ENCODE peak calls at places on chromosomes 5 and 9, in nine cellular contexts. T, L, C, B, H, Y, S, Z and Q are unnamed samples.

GRCh38 chr5:76716456-76717157 is 681 bp downstream of the F2R start:
- DNase-seq in B (no peak), Z (no peak), T (peak; percentile 64), S (peak; percentile 63), L (peak; percentile 29), C (no peak), H (no peak), Y (peak; percentile 23), Q (no peak)

GRCh38 chr5:95081500-95082355 is 203.2 kb downstream of the MCTP1 start:
- DNase-seq in Z (peak; percentile 89), T (peak; percentile 54), H (no peak), C (peak; percentile 83), L (peak; percentile 85), S (peak; percentile 93), Y (peak; percentile 66), B (peak; percentile 89), Q (peak; percentile 25)

GRCh38 chr5:179862891-179863290 is 4.3 kb upstream of the MRNIP start:
- DNase-seq in L (no peak), B (no peak), H (no peak), Y (no peak), C (no peak), S (no peak), T (no peak), Z (no peak), Q (no peak)

GRCh38 chr5:28398185-28398584 is 1359.8 kb upstream of the CDH9 start:
- DNase-seq in C (no peak), T (no peak), Z (no peak), H (no peak), Y (no peak), B (no peak), L (no peak), S (no peak), Q (no peak)

GRCh38 chr5:18090177-18090576 is 455.9 kb downstream of the TAF11L14 start:
- DNase-seq in T (no peak), S (no peak), C (no peak), L (no peak), B (no peak), Y (no peak), H (no peak), Z (no peak), Q (no peak)

GRCh38 chr5:102959055-102959454 is 160.9 kb downstream of the GIN1 start:
- DNase-seq in C (peak; percentile 96), Z (peak; percentile 81), H (no peak), T (no peak), L (peak; percentile 95), Y (peak; percentile 7), S (peak; percentile 91), B (peak; percentile 95), Q (peak; percentile 64)

GRCh38 chr5:59843511-59844230 is 49.9 kb downstream of the PDE4D start:
- DNase-seq in Y (no peak), Z (no peak), L (no peak), C (no peak), S (no peak), H (no peak), T (no peak), B (peak; percentile 16), Q (no peak)

GRCh38 chr9:117927354-117927753 is 223.2 kb downstream of the TLR4 start:
- DNase-seq in C (no peak), B (no peak), L (no peak), Y (no peak), S (no peak), T (peak; percentile 58), Z (no peak), H (peak; percentile 26), Q (no peak)

GRCh38 chr5:34521628-34522290 is 134.4 kb upstream of the RAI14 start:
- DNase-seq in H (no peak), B (no peak), Y (peak; percentile 40), S (no peak), L (no peak), C (peak; percentile 59), Z (no peak), T (no peak), Q (peak; percentile 40)

GRCh38 chr5:144318011-144318410 is 147.3 kb downstream of the KCTD16 start:
- DNase-seq in L (no peak), C (no peak), Y (no peak), H (no peak), S (no peak), T (peak; percentile 54), B (no peak), Z (no peak), Q (no peak)

GRCh38 chr5:80990527-80990926 is 30.4 kb downstream of the RASGRF2 start:
- DNase-seq in Z (no peak), T (peak; percentile 28), C (peak; percentile 54), S (no peak), H (no peak), Y (no peak), L (no peak), B (no peak), Q (no peak)

GRCh38 chr5:9536717-9537116 is 9.2 kb downstream of the SEMA5A start:
- DNase-seq in S (no peak), C (no peak), H (no peak), Z (no peak), T (no peak), B (no peak), Y (no peak), L (no peak), Q (no peak)

GRCh38 chr5:72507360-72508238 is at the start of gene ZNF366:
- DNase-seq in Y (peak; percentile 19), H (no peak), L (peak; percentile 70), Z (no peak), B (peak; percentile 44), S (peak; percentile 35), C (no peak), T (no peak), Q (no peak)
- H3K4me3 ChIP-seq in Y (no peak within 1 kb of the TSS), H (no peak within 1 kb of the TSS), L (no peak within 1 kb of the TSS), Z (no peak within 1 kb of the TSS), B (no peak within 1 kb of the TSS), S (no peak within 1 kb of the TSS), C (no peak within 1 kb of the TSS), T (no peak within 1 kb of the TSS), Q (no peak within 1 kb of the TSS)

GRCh38 chr9:33264473-33265177 is at the start of the genes BAG1 and CHMP5:
- DNase-seq in H (peak; percentile 99), L (peak; percentile 98), Y (peak; percentile 100), T (peak; percentile 100), Z (peak; percentile 99), B (peak; percentile 99), S (peak; percentile 100), C (peak; percentile 98), Q (peak; percentile 94)
- TF ChIP-seq CTCF in H (no peak), L (peak; percentile 30), Y (peak; percentile 51), T (no peak), Z (peak; percentile 45), B (peak; percentile 48), S (peak; percentile 37), C (no peak), Q (peak; percentile 49)

GRCh38 chr5:1792842-1793266 is 6.8 kb downstream of the MRPL36 start:
- DNase-seq in H (peak; percentile 91), S (peak; percentile 75), Y (no peak), Z (peak; percentile 74), B (peak; percentile 92), L (peak; percentile 97), C (peak; percentile 92), T (no peak), Q (no peak)
- H3K4me2 ChIP-seq in H (peak overlapping the region; percentile 70), S (peak overlapping the region; percentile 24), Y (no peak overlapping the region), Z (peak overlapping the region; percentile 23), B (no peak overlapping the region), L (no peak overlapping the region), C (peak overlapping the region; percentile 65), T (no peak overlapping the region), Q (no peak overlapping the region)

GRCh38 chr9:113614843-113615648 is 151.5 kb downstream of the RGS3 start:
- DNase-seq in H (no peak), C (no peak), Z (no peak), T (no peak), B (peak; percentile 74), S (no peak), L (peak; percentile 89), Y (peak; percentile 55), Q (no peak)
- H3K4me3 ChIP-seq in H (no peak overlapping the region), C (no peak overlapping the region), Z (no peak overlapping the region), T (no peak overlapping the region), B (no peak overlapping the region), S (no peak overlapping the region), L (no peak overlapping the region), Y (no peak overlapping the region), Q (no peak overlapping the region)